ENCODE peak calls at places on chromosomes 12 and 14, in ten cellular contexts. X, P, N, T, V, S, R, F, G and O are unnamed samples.

GRCh38 chr12:106918746-106919145 is 37.0 kb upstream of the TMEM263 start:
- DNase-seq in T (no peak), R (peak), N (peak), X (no peak), P (no peak), G (peak), F (no peak), S (no peak), V (no peak), O (no peak)

GRCh38 chr14:76742185-76742584 is 19.1 kb upstream of the VASH1 start:
- DNase-seq in T (no peak), N (no peak), S (no peak), X (no peak), V (no peak), G (no peak), P (no peak), F (no peak), R (no peak), O (no peak)

GRCh38 chr14:61351457-61351856 is 30.1 kb downstream of the PRKCH start:
- DNase-seq in X (no peak), S (no peak), P (no peak), N (no peak), G (no peak), F (no peak), V (no peak), T (no peak), R (no peak), O (no peak)

GRCh38 chr12:9741726-9742125 is 8.8 kb upstream of the CLECL1 start:
- DNase-seq in N (no peak), G (no peak), F (no peak), R (no peak), P (no peak), T (peak), X (no peak), S (no peak), V (peak), O (peak)

GRCh38 chr12:49198431-49199155 is 9.7 kb upstream of the TUBA1A start:
- DNase-seq in T (no peak), V (no peak), X (peak), R (no peak), S (no peak), G (no peak), P (no peak), N (no peak), F (no peak), O (no peak)

GRCh38 chr12:129552996-129553750 is 350.7 kb downstream of the TMEM132D start:
- DNase-seq in R (no peak), X (peak), T (no peak), S (no peak), P (no peak), G (no peak), N (no peak), V (no peak), F (no peak), O (no peak)

GRCh38 chr14:105065280-105066228 is at the start of gene GPR132:
- DNase-seq in V (peak), G (no peak), F (no peak), S (no peak), N (no peak), X (peak), R (peak), T (peak), P (peak), O (peak)

GRCh38 chr14:66857867-66858266 is 331.4 kb upstream of the GARIN2 start:
- DNase-seq in N (no peak), S (no peak), F (no peak), T (no peak), G (no peak), R (no peak), X (no peak), P (no peak), V (no peak), O (no peak)

GRCh38 chr14:54570651-54571415 is 3.9 kb downstream of the SAMD4A start:
- DNase-seq in P (no peak), G (no peak), R (no peak), N (no peak), T (no peak), S (peak), F (no peak), V (no peak), X (no peak), O (no peak)

GRCh38 chr12:29102739-29103138 is 46.3 kb upstream of the FAR2 start:
- DNase-seq in R (no peak), N (no peak), T (no peak), V (no peak), F (no peak), P (no peak), G (no peak), X (no peak), S (no peak), O (no peak)

GRCh38 chr14:102197317-102197850 is 57.7 kb downstream of the WDR20 start:
- DNase-seq in R (no peak), V (no peak), S (no peak), P (no peak), G (no peak), T (no peak), X (no peak), F (no peak), N (no peak), O (no peak)

GRCh38 chr14:69543341-69544249 is 31.1 kb downstream of the CCDC177 start:
- DNase-seq in S (peak), X (peak), G (no peak), P (no peak), N (peak), V (no peak), T (no peak), R (peak), F (peak), O (no peak)

GRCh38 chr14:20631023-20631820 is 10.3 kb downstream of the OR6S1 start:
- DNase-seq in G (no peak), S (no peak), V (no peak), T (peak), R (peak), N (peak), F (no peak), X (peak), P (no peak), O (peak)

GRCh38 chr14:75727124-75727523 is 66.1 kb downstream of the TTLL5 start:
- DNase-seq in F (no peak), S (no peak), V (no peak), N (no peak), R (no peak), P (no peak), X (no peak), T (no peak), G (no peak), O (no peak)

GRCh38 chr12:129657179-129657578 is 246.6 kb downstream of the TMEM132D start:
- DNase-seq in P (no peak), T (no peak), V (no peak), X (no peak), G (no peak), S (no peak), R (no peak), N (no peak), F (no peak), O (no peak)

GRCh38 chr12:92551853-92552397 is 150.9 kb upstream of the PLEKHG7 start:
- DNase-seq in P (no peak), S (peak), T (no peak), X (peak), F (no peak), R (peak), V (no peak), G (no peak), N (no peak), O (no peak)

GRCh38 chr14:85487215-85487614 is 42.7 kb upstream of the FLRT2 start:
- DNase-seq in S (no peak), T (no peak), X (no peak), V (no peak), R (no peak), F (no peak), N (no peak), P (no peak), G (no peak), O (no peak)

GRCh38 chr12:49619286-49619685 is 4.1 kb upstream of the PRPF40B start:
- DNase-seq in G (no peak), R (no peak), T (no peak), S (no peak), P (no peak), N (no peak), V (no peak), X (no peak), F (no peak), O (no peak)

GRCh38 chr12:27497446-27497845 is 26.6 kb upstream of the PPFIBP1 start:
- DNase-seq in N (no peak), G (no peak), T (no peak), R (no peak), P (no peak), F (no peak), V (no peak), X (no peak), S (no peak), O (no peak)

GRCh38 chr14:105876829-105877228 is 350.4 kb downstream of the TMEM121 start:
- DNase-seq in P (no peak), G (no peak), F (no peak), X (peak), N (peak), T (no peak), R (no peak), S (no peak), V (peak), O (no peak)

GRCh38 chr12:6818246-6819006 is 3.2 kb upstream of the GPR162 start:
- DNase-seq in S (no peak), P (no peak), G (no peak), X (no peak), T (no peak), R (peak), F (no peak), N (no peak), V (no peak), O (no peak)

GRCh38 chr14:54866588-54866987 is 36.0 kb downstream of the GCH1 start:
- DNase-seq in T (no peak), V (no peak), S (no peak), N (no peak), P (no peak), G (no peak), F (no peak), R (no peak), X (no peak), O (no peak)

GRCh38 chr14:23299558-23299957 is 3.1 kb downstream of the PPP1R3E start:
- DNase-seq in R (peak), S (no peak), G (no peak), P (no peak), T (no peak), N (no peak), F (no peak), V (no peak), X (no peak), O (peak)

GRCh38 chr14:93533864-93534263 is 103.1 kb downstream of the UNC79 start:
- DNase-seq in V (no peak), T (peak), S (no peak), P (peak), X (no peak), N (no peak), F (no peak), R (no peak), G (no peak), O (no peak)

GRCh38 chr12:59365133-59365532 is 230.7 kb upstream of the SLC16A7 start:
- DNase-seq in G (no peak), X (no peak), V (no peak), T (no peak), N (no peak), R (no peak), P (no peak), S (no peak), F (no peak), O (no peak)

GRCh38 chr14:68181395-68182326 is 362.1 kb downstream of the RAD51B start:
- DNase-seq in T (no peak), R (no peak), F (no peak), X (no peak), N (no peak), S (no peak), P (no peak), V (no peak), G (no peak), O (no peak)

GRCh38 chr12:93237235-93237915 is 140.3 kb upstream of the NUDT4 start:
- DNase-seq in X (peak), G (no peak), P (no peak), N (no peak), F (no peak), T (no peak), S (no peak), V (no peak), R (no peak), O (no peak)

GRCh38 chr12:105524961-105525360 is 194.5 kb downstream of the C12orf75 start:
- DNase-seq in X (no peak), T (no peak), F (no peak), G (no peak), R (no peak), N (no peak), V (no peak), S (no peak), P (no peak), O (no peak)

GRCh38 chr12:5480953-5481300 is 49.0 kb downstream of the NTF3 start:
- DNase-seq in F (no peak), R (no peak), G (no peak), S (no peak), V (no peak), X (no peak), T (no peak), N (peak), P (no peak), O (no peak)

GRCh38 chr14:101323111-101323510 is 238.2 kb upstream of the DIO3 start:
- DNase-seq in F (no peak), G (no peak), N (no peak), T (no peak), V (no peak), R (no peak), S (no peak), X (no peak), P (no peak), O (no peak)

GRCh38 chr12:88185988-88186387 is 43.9 kb downstream of the TMTC3 start:
- DNase-seq in T (no peak), P (no peak), G (no peak), F (no peak), N (no peak), V (no peak), X (no peak), S (peak), R (no peak), O (no peak)

GRCh38 chr14:100857196-100857922 is 31.4 kb downstream of the MEG3 start:
- DNase-seq in V (no peak), N (no peak), P (no peak), X (no peak), G (no peak), F (no peak), S (no peak), R (no peak), T (no peak), O (no peak)

GRCh38 chr12:29957835-29958234 is 174.1 kb upstream of the TMTC1 start:
- DNase-seq in G (no peak), V (no peak), S (no peak), F (no peak), T (no peak), X (no peak), P (no peak), N (no peak), R (no peak), O (no peak)

GRCh38 chr14:72715910-72716268 is 178.0 kb downstream of the DPF3 start:
- DNase-seq in F (no peak), P (no peak), V (no peak), G (no peak), S (no peak), T (no peak), R (no peak), N (no peak), X (no peak), O (no peak)

GRCh38 chr12:131943389-131943788 is 6.4 kb upstream of the EP400 start:
- DNase-seq in R (no peak), N (no peak), F (no peak), S (no peak), V (peak), G (no peak), P (no peak), X (peak), T (no peak), O (peak)

GRCh38 chr14:79686196-79686595 is 525.1 kb downstream of the DIO2 start:
- DNase-seq in G (no peak), F (no peak), R (no peak), N (no peak), P (no peak), V (no peak), S (no peak), X (no peak), T (no peak), O (no peak)